ENCODE peak calls at places on chromosomes 16 and 17, in nine cellular contexts. I is OCI-LY7, B is astrocyte, X is cardiac muscle cell, C is foreskin fibroblast, D is A549, A is HL-60, L is BE2C, N is cardiac fibroblast. T is an unnamed sample.

GRCh38 chr17:50564916-50565315 is 4.4 kb downstream of the CACNA1G start:
- DNase-seq in I (no peak), B (peak; percentile 34), X (no peak), C (peak; percentile 84), D (no peak), A (peak; percentile 14), L (peak; percentile 51), N (peak; percentile 75), T (no peak)

GRCh38 chr16:69105501-69106361 is at the start of gene HAS3:
- DNase-seq in I (peak; percentile 12), B (peak; percentile 44), X (peak; percentile 84), C (peak; percentile 50), D (peak; percentile 81), A (peak; percentile 80), L (peak; percentile 67), N (peak; percentile 67), T (no peak)

GRCh38 chr16:88420496-88420895 is 32.6 kb upstream of the ZFPM1 start:
- DNase-seq in I (no peak), B (no peak), X (no peak), C (no peak), D (no peak), A (no peak), L (no peak), N (no peak), T (no peak)

GRCh38 chr16:51408357-51408756 is 257.3 kb upstream of the SALL1 start:
- DNase-seq in I (no peak), B (peak; percentile 64), X (no peak), C (peak; percentile 76), D (peak; percentile 42), A (no peak), L (no peak), N (peak; percentile 83), T (peak; percentile 25)

GRCh38 chr16:56409195-56409594 is 16.1 kb downstream of the AMFR start:
- DNase-seq in I (no peak), B (no peak), X (no peak), C (peak; percentile 37), D (peak; percentile 20), A (peak; percentile 40), L (no peak), N (peak; percentile 74), T (peak; percentile 23)

GRCh38 chr16:6193718-6194117 is 1096.1 kb upstream of the EEF2KMT start:
- DNase-seq in I (no peak), B (peak; percentile 14), X (peak; percentile 81), C (no peak), D (no peak), A (no peak), L (no peak), N (peak; percentile 3), T (no peak)

GRCh38 chr16:77637939-77638338 is 84.4 kb upstream of the NUDT7 start:
- DNase-seq in I (no peak), B (peak; percentile 51), X (peak; percentile 42), C (no peak), D (no peak), A (no peak), L (no peak), N (peak; percentile 57), T (no peak)

GRCh38 chr17:61076649-61077048 is 323.0 kb upstream of the TBX2 start:
- DNase-seq in I (no peak), B (peak; percentile 67), X (no peak), C (peak; percentile 29), D (no peak), A (no peak), L (no peak), N (peak; percentile 60), T (no peak)

GRCh38 chr16:87297918-87298631 is 19.1 kb downstream of the C16orf95 start:
- DNase-seq in I (peak; percentile 67), B (no peak), X (peak; percentile 80), C (no peak), D (peak; percentile 68), A (no peak), L (peak; percentile 70), N (peak; percentile 40), T (no peak)

GRCh38 chr17:79951361-79952264 is 84.1 kb downstream of the TBC1D16 start:
- DNase-seq in I (no peak), B (peak; percentile 92), X (peak; percentile 66), C (peak; percentile 71), D (no peak), A (no peak), L (peak; percentile 62), N (peak; percentile 93), T (peak; percentile 57)

GRCh38 chr17:67072885-67073284 is 28.5 kb downstream of the CACNG1 start:
- DNase-seq in I (no peak), B (no peak), X (no peak), C (no peak), D (no peak), A (no peak), L (no peak), N (no peak), T (no peak)
- H3K4me3 ChIP-seq in I (no peak overlapping the region), B (no peak overlapping the region), X (no peak overlapping the region), C (no peak overlapping the region), D (no peak overlapping the region), A (no peak overlapping the region), L (no peak overlapping the region), N (no peak overlapping the region), T (no peak overlapping the region)

GRCh38 chr17:29763273-29763672 is 140.6 kb upstream of the CORO6 start:
- DNase-seq in I (no peak), B (no peak), X (no peak), C (no peak), D (no peak), A (no peak), L (no peak), N (no peak), T (no peak)

GRCh38 chr17:29760771-29761682 is 138.3 kb upstream of the CORO6 start:
- DNase-seq in I (peak; percentile 91), B (peak; percentile 64), X (peak; percentile 79), C (peak; percentile 91), D (peak; percentile 79), A (peak; percentile 87), L (peak; percentile 84), N (peak; percentile 86), T (no peak)

GRCh38 chr17:29766796-29767327 is 144.2 kb upstream of the CORO6 start:
- DNase-seq in I (no peak), B (no peak), X (no peak), C (no peak), D (no peak), A (no peak), L (no peak), N (no peak), T (no peak)

GRCh38 chr17:29764748-29765147 is 142.0 kb upstream of the CORO6 start:
- DNase-seq in I (no peak), B (no peak), X (no peak), C (no peak), D (no peak), A (no peak), L (no peak), N (no peak), T (no peak)

GRCh38 chr17:29764217-29764616 is 141.5 kb upstream of the CORO6 start:
- DNase-seq in I (no peak), B (no peak), X (no peak), C (no peak), D (no peak), A (no peak), L (no peak), N (no peak), T (no peak)
- H3K4me3 ChIP-seq in I (no peak overlapping the region), B (no peak overlapping the region), X (no peak overlapping the region), C (no peak overlapping the region), D (no peak overlapping the region), A (no peak overlapping the region), L (no peak overlapping the region), N (no peak overlapping the region), T (no peak overlapping the region)

GRCh38 chr16:2156849-2157224 is 1.3 kb downstream of the TRAF7 start:
- DNase-seq in I (no peak), B (no peak), X (no peak), C (no peak), D (no peak), A (no peak), L (no peak), N (no peak), T (no peak)

GRCh38 chr16:2159052-2159838 is 3.7 kb downstream of the TRAF7 start:
- DNase-seq in I (no peak), B (peak; percentile 72), X (no peak), C (no peak), D (no peak), A (no peak), L (peak; percentile 52), N (peak; percentile 57), T (no peak)

GRCh38 chr16:2157480-2158261 is 2.1 kb downstream of the TRAF7 start:
- DNase-seq in I (no peak), B (no peak), X (no peak), C (no peak), D (no peak), A (no peak), L (no peak), N (no peak), T (no peak)

GRCh38 chr16:2156025-2156848 is 655 bp downstream of the TRAF7 start:
- DNase-seq in I (peak; percentile 36), B (peak; percentile 69), X (peak; percentile 59), C (peak; percentile 78), D (no peak), A (peak; percentile 66), L (no peak), N (peak; percentile 63), T (no peak)

DNA sequence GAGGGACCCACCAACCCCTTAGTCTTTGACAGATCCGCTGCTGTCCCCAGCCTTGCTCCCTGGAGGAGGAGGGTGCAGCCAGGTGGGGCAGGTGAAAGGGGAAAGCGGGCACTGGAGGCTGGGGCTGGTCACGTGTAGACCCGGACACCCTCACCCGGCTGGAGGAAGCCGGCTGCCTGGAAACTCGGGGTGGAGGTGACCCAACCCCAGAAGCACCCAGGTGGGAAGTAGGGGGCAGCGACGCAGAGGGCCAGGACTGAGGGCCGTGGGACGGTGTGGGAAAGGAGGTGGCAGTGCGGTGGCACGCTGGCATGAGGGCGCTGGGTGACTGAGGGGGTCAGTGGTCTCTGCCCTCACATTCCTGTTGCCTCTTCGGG is 2.7 kb downstream of the TRAF7 start:
- DNase-seq in I (no peak), B (no peak), X (no peak), C (no peak), D (no peak), A (no peak), L (no peak), N (no peak), T (no peak)
- H3K4me3 ChIP-seq in I (no peak overlapping the region), B (no peak overlapping the region), X (no peak overlapping the region), C (no peak overlapping the region), D (no peak overlapping the region), A (no peak overlapping the region), L (no peak overlapping the region), N (no peak overlapping the region), T (no peak overlapping the region)

GRCh38 chr17:72590382-72590781 is 469.6 kb downstream of the SOX9 start:
- DNase-seq in I (no peak), B (peak; percentile 76), X (no peak), C (peak; percentile 71), D (peak; percentile 58), A (no peak), L (no peak), N (peak; percentile 83), T (no peak)

GRCh38 chr17:72587156-72587555 is 466.3 kb downstream of the SOX9 start:
- DNase-seq in I (no peak), B (peak; percentile 57), X (no peak), C (no peak), D (no peak), A (no peak), L (no peak), N (peak; percentile 28), T (no peak)

GRCh38 chr17:72588961-72589360 is 468.1 kb downstream of the SOX9 start:
- DNase-seq in I (no peak), B (peak; percentile 91), X (no peak), C (no peak), D (peak; percentile 82), A (no peak), L (peak; percentile 47), N (peak; percentile 78), T (no peak)

GRCh38 chr17:72588561-72588960 is 467.7 kb downstream of the SOX9 start:
- DNase-seq in I (no peak), B (no peak), X (no peak), C (no peak), D (no peak), A (no peak), L (no peak), N (peak; percentile 24), T (no peak)

GRCh38 chr17:72587773-72588511 is 467.1 kb downstream of the SOX9 start:
- DNase-seq in I (peak; percentile 8), B (peak; percentile 64), X (no peak), C (no peak), D (no peak), A (peak; percentile 25), L (no peak), N (peak; percentile 68), T (no peak)
- H3K4me3 ChIP-seq in I (no peak overlapping the region), B (peak overlapping the region; percentile 48), X (no peak overlapping the region), C (no peak overlapping the region), D (peak overlapping the region; percentile 78), A (no peak overlapping the region), L (no peak overlapping the region), N (no peak overlapping the region), T (no peak overlapping the region)